ENCODE peak calls at places on chromosomes 3 and 15, in six cellular contexts. One of them, this sample, is unnamed.

GRCh38 chr3:86175593-86175992 is 815.4 kb downstream of the VGLL3 start:
- DNase-seq in HepG2: no peak
- DNase-seq in endothelial cell of umbilical vein: no peak
- DNase-seq in heart left ventricle: no peak
- DNase-seq in adrenal gland: no peak
- DNase-seq in IMR-90: no peak
- DNase-seq in this sample: no peak

GRCh38 chr3:31568649-31569048 is 35.9 kb downstream of the STT3B start:
- DNase-seq in heart left ventricle: no peak
- DNase-seq in IMR-90: no peak
- DNase-seq in HepG2: no peak
- DNase-seq in endothelial cell of umbilical vein: no peak
- DNase-seq in adrenal gland: no peak
- DNase-seq in this sample: no peak

GRCh38 chr3:11718582-11719405 is 75.1 kb upstream of the VGLL4 start:
- DNase-seq in HepG2: peak
- DNase-seq in adrenal gland: peak
- DNase-seq in IMR-90: peak
- DNase-seq in heart left ventricle: peak
- DNase-seq in endothelial cell of umbilical vein: peak
- DNase-seq in this sample: peak

GRCh38 chr3:37935290-37935668 is 55.3 kb upstream of the VILL start:
- DNase-seq in HepG2: peak
- DNase-seq in adrenal gland: no peak
- DNase-seq in IMR-90: peak
- DNase-seq in heart left ventricle: no peak
- DNase-seq in endothelial cell of umbilical vein: peak
- DNase-seq in this sample: no peak

GRCh38 chr3:119630119-119630518 is 30.3 kb downstream of the POPDC2 start:
- DNase-seq in HepG2: no peak
- DNase-seq in endothelial cell of umbilical vein: no peak
- DNase-seq in adrenal gland: no peak
- DNase-seq in IMR-90: no peak
- DNase-seq in heart left ventricle: no peak
- DNase-seq in this sample: no peak

GRCh38 chr3:40780341-40780800 is 255.6 kb downstream of the ZNF621 start:
- DNase-seq in HepG2: peak
- DNase-seq in endothelial cell of umbilical vein: peak
- DNase-seq in heart left ventricle: peak
- DNase-seq in adrenal gland: peak
- DNase-seq in IMR-90: no peak
- DNase-seq in this sample: peak

GRCh38 chr3:64215559-64215958 is 9.7 kb downstream of the PRICKLE2 start:
- DNase-seq in HepG2: no peak
- DNase-seq in heart left ventricle: no peak
- DNase-seq in endothelial cell of umbilical vein: no peak
- DNase-seq in adrenal gland: no peak
- DNase-seq in IMR-90: no peak
- DNase-seq in this sample: no peak

GRCh38 chr3:122305818-122306621 is 19.0 kb upstream of the CSTA start:
- DNase-seq in heart left ventricle: no peak
- DNase-seq in IMR-90: no peak
- DNase-seq in endothelial cell of umbilical vein: no peak
- DNase-seq in HepG2: peak
- DNase-seq in adrenal gland: peak
- DNase-seq in this sample: no peak

GRCh38 chr3:47019201-47019600 is 39.7 kb downstream of the NBEAL2 start:
- DNase-seq in endothelial cell of umbilical vein: no peak
- DNase-seq in heart left ventricle: no peak
- DNase-seq in IMR-90: peak
- DNase-seq in HepG2: no peak
- DNase-seq in adrenal gland: no peak
- DNase-seq in this sample: no peak

GRCh38 chr3:45010718-45011355 is 15.3 kb upstream of the CLEC3B start:
- DNase-seq in heart left ventricle: no peak
- DNase-seq in HepG2: no peak
- DNase-seq in IMR-90: peak
- DNase-seq in endothelial cell of umbilical vein: peak
- DNase-seq in adrenal gland: no peak
- DNase-seq in this sample: no peak

GRCh38 chr3:158765518-158766205 is 33.4 kb upstream of the RARRES1 start:
- DNase-seq in IMR-90: peak
- DNase-seq in adrenal gland: no peak
- DNase-seq in endothelial cell of umbilical vein: no peak
- DNase-seq in heart left ventricle: no peak
- DNase-seq in HepG2: no peak
- DNase-seq in this sample: no peak

GRCh38 chr3:194312743-194313281 is 38.3 kb downstream of the CPN2 start:
- DNase-seq in heart left ventricle: no peak
- DNase-seq in endothelial cell of umbilical vein: no peak
- DNase-seq in adrenal gland: peak
- DNase-seq in HepG2: peak
- DNase-seq in IMR-90: peak
- DNase-seq in this sample: peak

GRCh38 chr3:66023254-66023653 is 15.5 kb downstream of the MAGI1 start:
- DNase-seq in adrenal gland: no peak
- DNase-seq in HepG2: no peak
- DNase-seq in endothelial cell of umbilical vein: no peak
- DNase-seq in IMR-90: no peak
- DNase-seq in heart left ventricle: no peak
- DNase-seq in this sample: no peak

GRCh38 chr3:46865034-46865507 is 1.8 kb upstream of the MYL3 start:
- DNase-seq in HepG2: no peak
- DNase-seq in heart left ventricle: peak
- DNase-seq in endothelial cell of umbilical vein: no peak
- DNase-seq in adrenal gland: peak
- DNase-seq in IMR-90: no peak
- DNase-seq in this sample: no peak

GRCh38 chr15:95557226-95558046 is 773.1 kb upstream of the NR2F2 start:
- DNase-seq in IMR-90: peak
- DNase-seq in endothelial cell of umbilical vein: peak
- DNase-seq in HepG2: peak
- DNase-seq in adrenal gland: peak
- DNase-seq in heart left ventricle: no peak
- DNase-seq in this sample: peak

GRCh38 chr15:74869726-74870407 is 3.3 kb downstream of the SCAMP2 start:
- DNase-seq in HepG2: no peak
- DNase-seq in adrenal gland: peak
- DNase-seq in endothelial cell of umbilical vein: peak
- DNase-seq in heart left ventricle: peak
- DNase-seq in IMR-90: peak
- DNase-seq in this sample: peak

GRCh38 chr15:96037584-96037983 is 292.9 kb upstream of the NR2F2 start:
- DNase-seq in endothelial cell of umbilical vein: no peak
- DNase-seq in adrenal gland: no peak
- DNase-seq in HepG2: no peak
- DNase-seq in IMR-90: peak
- DNase-seq in heart left ventricle: no peak
- DNase-seq in this sample: no peak

GRCh38 chr3:65778966-65779365 is 259.8 kb downstream of the MAGI1 start:
- DNase-seq in adrenal gland: no peak
- DNase-seq in heart left ventricle: no peak
- DNase-seq in IMR-90: peak
- DNase-seq in HepG2: no peak
- DNase-seq in endothelial cell of umbilical vein: no peak
- DNase-seq in this sample: no peak

GRCh38 chr3:52349611-52350395 is 33.7 kb downstream of the DNAH1 start:
- DNase-seq in heart left ventricle: peak
- DNase-seq in HepG2: no peak
- DNase-seq in adrenal gland: no peak
- DNase-seq in IMR-90: no peak
- DNase-seq in endothelial cell of umbilical vein: no peak
- DNase-seq in this sample: no peak

GRCh38 chr15:49723981-49724380 is 103.1 kb downstream of the DTWD1 start:
- DNase-seq in heart left ventricle: no peak
- DNase-seq in adrenal gland: no peak
- DNase-seq in HepG2: no peak
- DNase-seq in endothelial cell of umbilical vein: no peak
- DNase-seq in IMR-90: no peak
- DNase-seq in this sample: no peak

GRCh38 chr15:92725171-92725570 is 69.6 kb upstream of the FAM174B start:
- DNase-seq in HepG2: no peak
- DNase-seq in IMR-90: no peak
- DNase-seq in endothelial cell of umbilical vein: no peak
- DNase-seq in adrenal gland: no peak
- DNase-seq in heart left ventricle: no peak
- DNase-seq in this sample: no peak

GRCh38 chr3:159762238-159762637 is 226.4 kb upstream of the IL12A start:
- DNase-seq in HepG2: no peak
- DNase-seq in adrenal gland: no peak
- DNase-seq in endothelial cell of umbilical vein: peak
- DNase-seq in IMR-90: no peak
- DNase-seq in heart left ventricle: no peak
- DNase-seq in this sample: no peak

GRCh38 chr15:98682992-98683701 is 34.8 kb downstream of the IGF1R start:
- DNase-seq in IMR-90: peak
- DNase-seq in heart left ventricle: no peak
- DNase-seq in endothelial cell of umbilical vein: no peak
- DNase-seq in adrenal gland: no peak
- DNase-seq in HepG2: no peak
- DNase-seq in this sample: no peak

GRCh38 chr3:124639406-124640237 is 90.6 kb upstream of the UMPS start:
- DNase-seq in heart left ventricle: no peak
- DNase-seq in HepG2: no peak
- DNase-seq in adrenal gland: no peak
- DNase-seq in endothelial cell of umbilical vein: no peak
- DNase-seq in IMR-90: no peak
- DNase-seq in this sample: no peak

GRCh38 chr3:100268156-100268555 is 7.4 kb downstream of the TBC1D23 start:
- DNase-seq in HepG2: no peak
- DNase-seq in heart left ventricle: no peak
- DNase-seq in endothelial cell of umbilical vein: no peak
- DNase-seq in adrenal gland: no peak
- DNase-seq in IMR-90: peak
- DNase-seq in this sample: no peak

GRCh38 chr3:139679218-139679617 is 1.4 kb upstream of the NMNAT3 start:
- DNase-seq in adrenal gland: no peak
- DNase-seq in endothelial cell of umbilical vein: no peak
- DNase-seq in HepG2: no peak
- DNase-seq in IMR-90: no peak
- DNase-seq in heart left ventricle: no peak
- DNase-seq in this sample: no peak

GRCh38 chr3:139676634-139677197 is 1.1 kb downstream of the NMNAT3 start:
- DNase-seq in endothelial cell of umbilical vein: no peak
- DNase-seq in HepG2: no peak
- DNase-seq in heart left ventricle: no peak
- DNase-seq in IMR-90: no peak
- DNase-seq in adrenal gland: no peak
- DNase-seq in this sample: no peak

GRCh38 chr3:139675327-139675726 is 2.4 kb downstream of the NMNAT3 start:
- DNase-seq in adrenal gland: no peak
- DNase-seq in HepG2: no peak
- DNase-seq in IMR-90: no peak
- DNase-seq in heart left ventricle: no peak
- DNase-seq in endothelial cell of umbilical vein: no peak
- DNase-seq in this sample: no peak

GRCh38 chr3:139674585-139675260 is 3.0 kb downstream of the NMNAT3 start:
- DNase-seq in adrenal gland: no peak
- DNase-seq in HepG2: no peak
- DNase-seq in endothelial cell of umbilical vein: no peak
- DNase-seq in heart left ventricle: no peak
- DNase-seq in IMR-90: no peak
- DNase-seq in this sample: no peak

GRCh38 chr3:139677341-139678155 is at the start of gene NMNAT3:
- DNase-seq in IMR-90: peak
- DNase-seq in heart left ventricle: peak
- DNase-seq in endothelial cell of umbilical vein: peak
- DNase-seq in HepG2: peak
- DNase-seq in adrenal gland: peak
- DNase-seq in this sample: peak
- TF ChIP-seq POLR2A in IMR-90: no peak
- TF ChIP-seq POLR2A in heart left ventricle: peak
- TF ChIP-seq POLR2A in endothelial cell of umbilical vein: no peak
- TF ChIP-seq POLR2A in HepG2: peak
- TF ChIP-seq POLR2A in adrenal gland: no peak
- TF ChIP-seq POLR2A in this sample: peak

DNA sequence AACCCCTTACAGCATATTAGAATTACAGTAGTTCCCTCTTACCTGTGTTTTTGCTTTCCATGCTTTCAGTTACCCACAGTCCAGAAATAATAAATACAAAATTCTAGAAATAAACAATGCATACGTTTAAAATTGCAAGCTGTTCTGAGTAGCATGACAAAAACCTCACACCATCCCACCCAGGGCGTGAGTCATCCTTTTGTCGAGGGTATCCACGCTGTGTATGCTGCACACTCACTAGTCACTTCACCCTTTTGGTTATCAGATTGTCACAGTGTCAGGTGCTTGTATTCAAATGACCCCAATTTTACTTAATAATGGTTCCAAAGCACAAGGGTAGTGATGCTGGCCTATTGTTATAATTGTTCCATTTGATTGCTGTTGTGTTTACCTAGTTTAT is 72.5 kb upstream of the P3H2 start:
- DNase-seq in HepG2: no peak
- DNase-seq in heart left ventricle: no peak
- DNase-seq in adrenal gland: no peak
- DNase-seq in IMR-90: peak
- DNase-seq in endothelial cell of umbilical vein: no peak
- DNase-seq in this sample: no peak
- TF ChIP-seq POLR2A in HepG2: no peak
- TF ChIP-seq POLR2A in heart left ventricle: no peak
- TF ChIP-seq POLR2A in adrenal gland: no peak
- TF ChIP-seq POLR2A in IMR-90: no peak
- TF ChIP-seq POLR2A in endothelial cell of umbilical vein: no peak
- TF ChIP-seq POLR2A in this sample: no peak

DNA sequence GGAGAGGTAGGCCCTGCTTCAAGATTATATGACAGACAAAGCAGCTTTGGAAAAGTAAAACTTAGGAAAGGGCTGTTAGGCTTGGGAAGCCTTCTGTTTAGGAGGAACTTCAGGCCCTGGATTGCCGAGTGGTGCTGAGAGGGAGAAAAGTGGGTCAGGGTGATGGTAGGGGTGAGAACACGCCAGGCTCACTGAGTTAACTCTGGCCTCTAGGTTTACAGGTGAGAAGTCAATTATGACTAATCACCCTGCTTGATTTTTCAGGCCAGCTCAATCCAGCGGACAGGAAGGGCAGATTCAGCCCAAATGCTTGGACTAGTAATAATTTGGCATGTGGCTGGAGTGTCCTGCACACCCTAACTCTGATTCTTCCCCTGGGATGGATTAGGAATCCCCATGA is 365.1 kb upstream of the LMCD1 start:
- DNase-seq in adrenal gland: no peak
- DNase-seq in HepG2: no peak
- DNase-seq in heart left ventricle: no peak
- DNase-seq in endothelial cell of umbilical vein: no peak
- DNase-seq in IMR-90: no peak
- DNase-seq in this sample: no peak
- TF ChIP-seq POLR2A in adrenal gland: no peak
- TF ChIP-seq POLR2A in HepG2: no peak
- TF ChIP-seq POLR2A in heart left ventricle: no peak
- TF ChIP-seq POLR2A in endothelial cell of umbilical vein: no peak
- TF ChIP-seq POLR2A in IMR-90: no peak
- TF ChIP-seq POLR2A in this sample: no peak

DNA sequence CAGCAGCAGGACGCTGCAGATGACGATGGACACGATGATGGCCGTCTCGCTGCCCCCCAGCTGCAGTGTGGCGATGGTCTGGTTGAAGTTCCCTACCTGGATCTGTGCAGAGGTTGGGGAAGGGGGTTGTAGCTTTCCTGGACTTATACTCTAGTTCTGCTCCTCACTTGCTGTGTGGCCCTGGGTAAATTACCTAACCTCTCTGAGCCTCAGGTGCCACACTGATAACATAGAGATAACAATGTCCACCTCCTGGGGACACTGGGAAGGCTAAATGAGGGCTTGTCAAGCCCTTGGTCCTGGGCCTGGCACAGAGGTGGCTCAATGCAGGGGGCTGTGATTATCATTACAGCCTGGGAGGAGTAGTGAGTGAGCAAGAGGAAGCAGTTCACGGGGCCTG is 26.9 kb downstream of the H1-8 start:
- DNase-seq in endothelial cell of umbilical vein: no peak
- DNase-seq in HepG2: no peak
- DNase-seq in adrenal gland: no peak
- DNase-seq in IMR-90: no peak
- DNase-seq in heart left ventricle: no peak
- DNase-seq in this sample: no peak
- TF ChIP-seq POLR2A in endothelial cell of umbilical vein: no peak
- TF ChIP-seq POLR2A in HepG2: no peak
- TF ChIP-seq POLR2A in adrenal gland: no peak
- TF ChIP-seq POLR2A in IMR-90: no peak
- TF ChIP-seq POLR2A in heart left ventricle: no peak
- TF ChIP-seq POLR2A in this sample: no peak